ENCODE peak calls at places on chromosome 6, in ten cellular contexts. T is upper lobe of right lung, W is choroid plexus epithelial cell, N is cardiac fibroblast, I is breast epithelium, L is astrocyte, J is ovary, F is adrenal gland, A is fibroblast of pulmonary artery, B is coronary artery. P is an unnamed sample.

GRCh38 chr6:163459007-163459406 is 44.5 kb downstream of the QKI start:
- DNase-seq in T (no peak), W (no peak), N (no peak), I (no peak), L (no peak), J (no peak), F (no peak), A (no peak), B (no peak), P (no peak)

GRCh38 chr6:125746731-125747588 is 2.5 kb upstream of the HEY2 start:
- DNase-seq in T (no peak), W (peak), N (peak), I (no peak), L (peak), J (peak), F (peak), A (peak), B (peak), P (no peak)

GRCh38 chr6:90083891-90084290 is 189.6 kb downstream of the GJA10 start:
- DNase-seq in T (no peak), W (no peak), N (no peak), I (no peak), L (no peak), J (no peak), F (no peak), A (no peak), B (no peak), P (no peak)

GRCh38 chr6:169665289-169665688 is 36.5 kb downstream of the WDR27 start:
- DNase-seq in T (no peak), W (no peak), N (no peak), I (no peak), L (no peak), J (no peak), F (no peak), A (no peak), B (no peak), P (no peak)

GRCh38 chr6:167047554-167047953 is 48.4 kb downstream of the CEP43 start:
- DNase-seq in T (no peak), W (no peak), N (no peak), I (no peak), L (no peak), J (no peak), F (no peak), A (no peak), B (no peak), P (no peak)

GRCh38 chr6:13406781-13407180 is 78.4 kb upstream of the TBC1D7 start:
- DNase-seq in T (no peak), W (peak), N (peak), I (no peak), L (no peak), J (no peak), F (peak), A (peak), B (no peak), P (no peak)

GRCh38 chr6:42332916-42333315 is 115.3 kb upstream of the MRPS10 start:
- DNase-seq in T (no peak), W (no peak), N (no peak), I (no peak), L (no peak), J (no peak), F (no peak), A (no peak), B (no peak), P (no peak)

GRCh38 chr6:36765943-36766648 is 68.5 kb downstream of the RAB44 start:
- DNase-seq in T (peak), W (peak), N (peak), I (peak), L (peak), J (peak), F (peak), A (peak), B (no peak), P (peak)

GRCh38 chr6:111938710-111939109 is 65.5 kb upstream of the FYN start:
- DNase-seq in T (no peak), W (peak), N (peak), I (no peak), L (peak), J (no peak), F (no peak), A (peak), B (no peak), P (peak)

GRCh38 chr6:134870677-134871498 is 79.0 kb downstream of the ALDH8A1 start:
- DNase-seq in T (no peak), W (peak), N (peak), I (no peak), L (peak), J (no peak), F (no peak), A (peak), B (no peak), P (peak)

GRCh38 chr6:25302677-25303128 is 23.5 kb downstream of the CARMIL1 start:
- DNase-seq in T (no peak), W (peak), N (peak), I (no peak), L (peak), J (no peak), F (no peak), A (peak), B (peak), P (no peak)

GRCh38 chr6:120875900-120876299 is 458.4 kb downstream of the TBC1D32 start:
- DNase-seq in T (no peak), W (no peak), N (no peak), I (no peak), L (no peak), J (no peak), F (no peak), A (no peak), B (no peak), P (no peak)

GRCh38 chr6:116419069-116419468 is 42.1 kb upstream of the CALHM6 start:
- DNase-seq in T (no peak), W (no peak), N (peak), I (no peak), L (no peak), J (no peak), F (no peak), A (no peak), B (no peak), P (no peak)

GRCh38 chr6:37725967-37726366 is 28.3 kb upstream of the MDGA1 start:
- DNase-seq in T (no peak), W (peak), N (no peak), I (no peak), L (peak), J (no peak), F (no peak), A (no peak), B (no peak), P (no peak)

GRCh38 chr6:30963641-30964040 is 19.9 kb upstream of the MUC21 start:
- DNase-seq in T (no peak), W (peak), N (no peak), I (no peak), L (peak), J (no peak), F (peak), A (no peak), B (no peak), P (no peak)

DNA sequence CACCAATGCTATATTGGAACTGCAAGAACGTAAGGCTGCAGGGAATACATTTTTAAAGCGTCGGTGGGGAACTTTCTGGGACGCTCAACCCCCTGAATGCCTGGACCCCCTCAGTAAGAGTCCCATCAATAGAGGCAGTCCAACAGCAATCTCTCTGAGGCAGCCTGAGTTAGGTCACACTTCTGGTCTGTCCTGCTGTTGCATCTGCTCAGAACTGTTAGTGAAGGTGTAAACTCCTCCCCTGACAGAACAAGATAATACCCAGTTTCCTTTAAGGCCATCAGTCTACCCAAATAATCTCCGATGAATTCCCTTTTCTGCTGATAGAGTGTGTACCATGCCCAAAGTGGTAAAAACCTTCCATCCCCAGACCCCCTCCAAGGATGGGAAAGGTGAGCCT is 1.1 kb upstream of the RNGTT start:
- DNase-seq in T (no peak), W (no peak), N (no peak), I (no peak), L (no peak), J (no peak), F (no peak), A (no peak), B (no peak), P (no peak)
- H3K4me3 ChIP-seq in T (peak), W (peak), N (no peak), I (no peak), L (peak), J (peak), F (no peak), A (peak), B (peak), P (peak)

DNA sequence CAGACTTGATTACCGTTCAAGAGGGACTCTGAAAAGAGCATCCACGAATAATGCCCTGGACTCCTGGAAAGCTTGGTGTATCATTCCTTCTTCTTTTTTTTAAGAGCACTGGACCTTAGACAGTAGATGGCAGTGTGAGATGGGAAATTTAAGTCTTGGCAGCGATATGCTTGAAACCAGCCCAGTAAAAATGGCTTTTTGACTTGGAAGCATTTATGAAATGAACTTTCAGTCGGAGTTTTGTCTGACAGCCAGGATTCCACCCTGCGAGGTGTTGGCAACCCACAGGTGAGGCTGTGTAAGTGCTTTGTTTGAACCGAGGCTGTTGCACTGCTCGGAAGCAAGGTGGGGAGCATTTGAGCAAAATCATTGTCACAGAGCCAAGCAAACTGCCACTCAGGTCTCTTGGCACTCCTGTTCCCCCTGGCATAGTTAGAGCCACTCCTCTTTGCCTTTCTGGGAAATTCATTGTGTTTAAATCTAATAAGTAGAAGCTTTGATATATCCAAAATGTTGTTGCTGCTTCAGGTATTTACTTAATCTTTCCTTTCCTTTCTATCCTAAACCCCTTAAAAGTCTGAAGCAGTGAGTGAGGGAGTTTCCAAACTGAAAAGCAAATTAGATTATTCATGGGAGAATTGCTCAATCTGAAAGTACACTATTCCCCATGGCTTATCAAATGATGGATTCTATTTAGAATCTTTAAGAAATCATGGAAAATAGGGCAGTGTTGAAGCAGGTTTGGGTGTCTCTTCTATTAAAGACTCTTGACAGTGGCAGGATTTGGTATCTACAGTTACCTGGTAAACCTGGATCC is 272.8 kb upstream of the SLC35B3 start:
- DNase-seq in T (peak), W (peak), N (peak), I (peak), L (no peak), J (no peak), F (peak), A (peak), B (no peak), P (peak)
- TF ChIP-seq CTCF in T (peak), W (peak), N (no peak), I (peak), L (peak), J (no peak), F (peak), A (no peak), B (no peak), P (peak)

GRCh38 chr6:1611322-1611571 is 1.5 kb downstream of the FOXC1 start:
- DNase-seq in T (no peak), W (no peak), N (peak), I (no peak), L (no peak), J (no peak), F (no peak), A (peak), B (no peak), P (no peak)
- H3K4me3 ChIP-seq in T (peak), W (peak), N (peak), I (peak), L (peak), J (peak), F (no peak), A (peak), B (peak), P (peak)

GRCh38 chr6:122615409-122615808 is 5.2 kb downstream of the PKIB start:
- DNase-seq in T (no peak), W (no peak), N (no peak), I (no peak), L (no peak), J (no peak), F (no peak), A (no peak), B (no peak), P (no peak)
- TF ChIP-seq CTCF in T (no peak), W (no peak), N (no peak), I (no peak), L (no peak), J (no peak), F (no peak), A (no peak), B (no peak), P (no peak)

GRCh38 chr6:28858963-28859362 is 64.8 kb downstream of the TRIM27 start:
- DNase-seq in T (no peak), W (no peak), N (no peak), I (no peak), L (no peak), J (no peak), F (no peak), A (no peak), B (no peak), P (no peak)

GRCh38 chr6:28863607-28864320 is 60.0 kb downstream of the TRIM27 start:
- DNase-seq in T (peak), W (peak), N (peak), I (peak), L (peak), J (peak), F (peak), A (peak), B (peak), P (peak)

GRCh38 chr6:28864321-28864923 is 59.4 kb downstream of the TRIM27 start:
- DNase-seq in T (no peak), W (peak), N (no peak), I (no peak), L (no peak), J (no peak), F (no peak), A (no peak), B (no peak), P (no peak)

GRCh38 chr6:28861339-28861738 is 62.4 kb downstream of the TRIM27 start:
- DNase-seq in T (no peak), W (no peak), N (no peak), I (no peak), L (no peak), J (no peak), F (no peak), A (no peak), B (no peak), P (no peak)

DNA sequence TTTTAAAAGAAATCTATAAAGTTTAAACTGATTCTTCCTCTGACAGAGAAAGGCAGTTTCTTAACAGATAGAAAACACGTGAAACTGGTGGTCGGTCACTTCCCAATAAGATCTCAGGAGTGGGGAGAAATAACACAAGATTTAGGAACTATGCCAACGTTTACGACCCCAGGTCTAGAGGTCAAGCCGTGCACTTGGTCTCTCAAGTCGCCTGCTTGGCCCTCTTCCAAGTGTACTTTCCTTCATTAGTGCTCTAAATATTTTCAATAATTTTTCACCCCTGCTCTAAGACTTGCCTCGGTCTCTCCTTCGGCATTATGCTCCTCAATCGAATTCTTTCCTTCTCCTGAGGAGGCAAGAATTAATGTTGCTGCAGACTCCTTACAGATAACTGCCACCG is 61.7 kb downstream of the TRIM27 start:
- DNase-seq in T (no peak), W (no peak), N (no peak), I (no peak), L (no peak), J (no peak), F (no peak), A (no peak), B (no peak), P (no peak)
- H3K4me3 ChIP-seq in T (no peak), W (no peak), N (no peak), I (no peak), L (no peak), J (no peak), F (no peak), A (no peak), B (no peak), P (no peak)

P was measured in HFF-Myc.